ENCODE peak calls at places on chromosomes 16 and 17, in five cellular contexts. X is cardiac muscle cell, W is HFF-Myc, T is brain microvascular endothelial cell, J is neural progenitor cell. H is an unnamed sample.

GRCh38 chr17:32341141-32341856 is 674 bp downstream of the C17orf75 start:
- DNase-seq in X (peak), W (no peak), T (no peak), J (no peak), H (no peak)

GRCh38 chr16:58028541-58029070 is 3.1 kb downstream of the MMP15 start:
- DNase-seq in X (no peak), W (no peak), T (no peak), J (no peak), H (peak)

GRCh38 chr17:64277831-64278562 is 14.9 kb upstream of the TEX2 start:
- DNase-seq in X (no peak), W (no peak), T (no peak), J (no peak), H (no peak)

GRCh38 chr17:79001190-79002020 is 8.2 kb downstream of the CANT1 start:
- DNase-seq in X (no peak), W (no peak), T (no peak), J (no peak), H (no peak)

GRCh38 chr17:27596571-27597187 is 34.3 kb upstream of the LGALS9 start:
- DNase-seq in X (no peak), W (no peak), T (no peak), J (no peak), H (no peak)

GRCh38 chr17:6491071-6491700 is 46.9 kb downstream of the PIMREG start:
- DNase-seq in X (no peak), W (no peak), T (no peak), J (peak), H (peak)

GRCh38 chr17:78993241-78993956 is 13.7 kb upstream of the LGALS3BP start:
- DNase-seq in X (peak), W (no peak), T (peak), J (peak), H (peak)

GRCh38 chr16:17351471-17352045 is 119.2 kb downstream of the XYLT1 start:
- DNase-seq in X (no peak), W (no peak), T (no peak), J (no peak), H (no peak)

GRCh38 chr17:71975998-71976649 is 144.7 kb upstream of the SOX9 start:
- DNase-seq in X (no peak), W (peak), T (peak), J (peak), H (no peak)

GRCh38 chr16:9123871-9124270 is 32.4 kb downstream of the HAPSTR1 start:
- DNase-seq in X (no peak), W (no peak), T (no peak), J (no peak), H (peak)

GRCh38 chr16:10817963-10818941 is at the start of gene TVP23A:
- DNase-seq in X (peak), W (no peak), T (no peak), J (peak), H (no peak)

GRCh38 chr16:54597222-54597621 is 310.6 kb upstream of the IRX3 start:
- DNase-seq in X (no peak), W (no peak), T (no peak), J (no peak), H (no peak)

GRCh38 chr16:88649924-88650748 is 717 bp downstream of the CYBA start:
- DNase-seq in X (peak), W (no peak), T (no peak), J (peak), H (peak)

GRCh38 chr16:58096249-58096648 is 32.9 kb downstream of the CFAP20 start:
- DNase-seq in X (peak), W (no peak), T (no peak), J (no peak), H (peak)

GRCh38 chr16:54447606-54448440 is 161.2 kb upstream of the IRX3 start:
- DNase-seq in X (no peak), W (peak), T (peak), J (no peak), H (no peak)

DNA sequence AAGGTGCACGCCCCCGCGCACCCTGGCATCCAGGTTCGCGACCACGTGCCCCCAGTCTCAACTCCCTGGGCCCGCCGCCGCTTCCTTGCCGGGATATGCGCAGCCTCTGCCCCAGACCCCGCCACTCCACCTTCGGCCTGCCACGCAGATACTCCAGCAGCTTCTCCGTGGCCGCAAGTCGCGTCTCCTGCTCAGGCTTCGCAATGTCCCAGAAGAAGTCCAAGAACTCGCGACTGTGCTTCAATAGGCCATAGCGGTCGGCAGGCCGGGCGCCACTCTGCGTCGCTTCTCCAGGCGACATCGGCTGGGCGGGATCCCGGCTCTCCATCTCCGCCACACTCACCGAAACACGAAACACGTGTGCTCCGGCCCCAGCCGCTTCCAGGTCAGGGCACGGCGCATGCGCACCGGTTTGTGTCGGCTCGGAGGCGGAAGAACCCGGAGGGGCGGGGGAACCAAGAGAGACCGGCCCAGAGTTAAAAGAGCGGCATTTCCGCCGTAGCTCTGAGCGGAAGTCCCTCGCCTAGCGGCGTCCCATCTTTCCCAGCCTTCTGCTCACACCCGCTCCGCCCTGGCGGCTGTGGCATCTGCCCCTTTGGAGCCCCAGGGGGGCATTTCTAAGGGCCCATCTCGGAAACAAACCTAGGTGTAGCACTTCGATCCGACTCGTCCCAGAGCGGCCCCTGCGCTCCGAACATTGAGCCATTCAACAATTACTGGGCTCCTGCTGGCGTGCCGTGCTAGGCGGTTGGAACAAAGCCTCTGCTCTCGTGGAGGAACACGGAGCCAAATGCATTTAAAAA is at the start of gene MYBBP1A:
- DNase-seq in X (peak), W (peak), T (peak), J (peak), H (peak)
- TF ChIP-seq CTCF in X (peak), W (peak), T (peak), J (peak), H (peak)

DNA sequence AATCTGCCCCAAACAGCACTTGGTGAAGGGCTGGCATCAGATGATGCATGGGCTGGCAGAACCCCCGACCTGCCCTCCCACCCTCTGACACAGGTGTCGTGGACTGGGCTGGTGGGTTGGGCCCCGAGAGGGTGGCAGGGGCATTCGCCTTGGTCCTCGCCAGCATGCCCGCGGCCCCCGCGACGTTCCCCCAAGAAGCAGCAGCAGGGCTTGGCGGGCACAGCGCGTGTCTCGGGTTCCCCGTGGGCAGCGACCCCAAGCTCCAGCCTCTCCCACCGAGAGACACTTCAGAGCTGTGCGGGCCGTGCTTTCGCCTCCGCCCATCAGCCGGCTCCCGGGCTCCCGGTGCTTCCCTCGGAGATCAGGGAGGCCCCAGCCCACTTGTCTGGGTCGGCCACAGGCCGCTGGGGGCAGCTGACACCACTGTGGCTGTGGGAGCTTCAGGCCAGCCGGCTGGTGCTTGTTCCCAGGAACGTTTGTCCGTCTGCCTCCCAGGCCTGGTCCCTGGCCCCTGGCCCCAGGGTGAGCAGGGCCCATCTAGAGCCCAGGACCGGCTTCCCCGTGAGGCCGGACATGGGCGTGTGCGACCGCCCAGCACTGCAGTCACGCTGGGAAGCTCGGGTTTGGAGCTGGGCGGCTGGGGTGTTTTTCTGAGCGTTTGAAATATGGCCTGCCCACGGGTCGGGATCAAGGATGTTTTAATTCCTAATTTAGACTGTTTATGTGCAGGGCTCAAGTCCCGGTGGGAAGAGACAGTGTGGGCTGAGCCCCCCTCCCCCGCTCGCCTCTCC is 16.6 kb downstream of the CACNA1H start:
- DNase-seq in X (peak), W (no peak), T (no peak), J (no peak), H (no peak)
- H3K4me3 ChIP-seq in X (no peak), W (no peak), T (no peak), J (no peak), H (no peak)

GRCh38 chr17:67663445-67663844 is 54.3 kb upstream of the NOL11 start:
- DNase-seq in X (no peak), W (no peak), T (no peak), J (no peak), H (no peak)
- TF ChIP-seq CTCF in X (no peak), W (no peak), T (peak), J (no peak), H (no peak)

DNA sequence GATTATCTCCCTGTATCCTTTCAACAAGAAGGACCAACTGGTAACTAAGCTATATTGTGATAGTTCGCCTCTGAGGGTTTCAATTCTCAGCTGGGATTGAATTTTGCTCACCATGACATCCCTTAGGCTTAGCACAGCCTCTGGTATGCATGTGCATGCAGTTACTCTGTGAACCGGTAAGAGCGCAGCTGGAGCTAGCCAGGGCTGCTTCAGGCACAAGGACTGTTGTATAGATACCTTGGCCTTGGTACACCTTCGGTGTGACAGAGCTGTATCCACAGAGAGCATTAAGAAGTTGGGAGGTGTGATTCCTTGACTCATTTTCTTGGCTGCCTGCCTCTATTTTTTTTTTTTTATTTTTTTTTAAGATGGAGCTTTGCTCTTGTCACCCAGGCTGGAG is 2.3 kb upstream of the NUTF2 start:
- DNase-seq in X (no peak), W (no peak), T (no peak), J (peak), H (no peak)
- H3K4me3 ChIP-seq in X (no peak), W (peak), T (no peak), J (peak), H (peak)

GRCh38 chr16:2964416-2965223 is 545 bp downstream of the KREMEN2 start:
- DNase-seq in X (peak), W (no peak), T (no peak), J (peak), H (no peak)
- TF ChIP-seq CTCF in X (no peak), W (no peak), T (no peak), J (no peak), H (no peak)

GRCh38 chr17:17701112-17701511 is 19.9 kb downstream of the RAI1 start:
- DNase-seq in X (no peak), W (no peak), T (no peak), J (no peak), H (no peak)

GRCh38 chr17:17698869-17699351 is 17.7 kb downstream of the RAI1 start:
- DNase-seq in X (peak), W (no peak), T (no peak), J (peak), H (no peak)

GRCh38 chr17:17701658-17702057 is 20.4 kb downstream of the RAI1 start:
- DNase-seq in X (no peak), W (no peak), T (no peak), J (no peak), H (no peak)

GRCh38 chr17:17702370-17702769 is 21.1 kb downstream of the RAI1 start:
- DNase-seq in X (no peak), W (no peak), T (no peak), J (no peak), H (no peak)

DNA sequence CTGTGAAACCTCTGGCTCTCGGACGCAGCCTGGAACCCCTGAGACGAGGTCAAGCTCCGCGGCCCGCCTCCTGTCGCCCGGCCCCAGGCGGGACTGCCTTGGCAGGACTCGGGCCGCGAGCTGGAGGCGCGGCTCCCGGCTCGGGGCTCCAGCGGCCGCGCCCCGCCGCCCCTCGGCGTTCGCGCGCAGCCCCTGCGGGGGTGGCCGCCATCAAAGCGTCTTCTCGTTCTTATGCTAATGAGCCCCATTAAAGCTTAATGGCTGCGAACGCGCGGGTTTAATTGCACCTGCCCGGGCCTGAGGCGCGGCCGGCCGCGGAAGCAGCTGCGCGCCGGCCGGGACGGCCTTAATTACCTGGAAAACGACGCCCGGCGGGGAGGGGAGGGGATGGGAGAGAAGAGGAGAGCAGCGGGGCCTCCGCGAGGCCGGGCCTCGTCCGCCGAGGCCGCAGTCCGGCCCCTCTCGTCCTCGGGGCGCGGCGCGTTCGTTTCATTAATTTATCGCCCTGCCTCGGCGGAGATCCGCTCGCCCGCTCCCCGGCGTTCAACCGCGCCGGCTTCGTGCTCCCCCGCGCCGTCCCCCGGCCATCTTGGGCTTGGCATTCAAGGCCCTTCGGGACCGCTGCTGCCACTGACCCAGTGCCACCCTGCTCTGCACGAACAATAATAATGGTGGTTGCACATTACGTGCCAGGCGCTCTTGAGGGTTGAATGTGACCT is 19.2 kb downstream of the RAI1 start:
- DNase-seq in X (peak), W (no peak), T (no peak), J (peak), H (no peak)
- H3K4me3 ChIP-seq in X (peak), W (no peak), T (peak), J (peak), H (peak)

GRCh38 chr16:29883987-29884386 is 15.4 kb downstream of the SEZ6L2 start:
- DNase-seq in X (no peak), W (no peak), T (no peak), J (no peak), H (no peak)
- TF ChIP-seq CTCF in X (no peak), W (no peak), T (no peak), J (no peak), H (no peak)

GRCh38 chr17:74759243-74759801 is 10.9 kb downstream of the NHERF1 start:
- DNase-seq in X (no peak), W (no peak), T (no peak), J (no peak), H (no peak)

GRCh38 chr17:74757502-74757901 is 9.1 kb downstream of the NHERF1 start:
- DNase-seq in X (no peak), W (no peak), T (no peak), J (no peak), H (no peak)

GRCh38 chr17:74756891-74757290 is 8.5 kb downstream of the NHERF1 start:
- DNase-seq in X (no peak), W (no peak), T (no peak), J (no peak), H (no peak)

GRCh38 chr17:74758846-74759163 is 10.4 kb downstream of the NHERF1 start:
- DNase-seq in X (no peak), W (no peak), T (no peak), J (no peak), H (no peak)

DNA sequence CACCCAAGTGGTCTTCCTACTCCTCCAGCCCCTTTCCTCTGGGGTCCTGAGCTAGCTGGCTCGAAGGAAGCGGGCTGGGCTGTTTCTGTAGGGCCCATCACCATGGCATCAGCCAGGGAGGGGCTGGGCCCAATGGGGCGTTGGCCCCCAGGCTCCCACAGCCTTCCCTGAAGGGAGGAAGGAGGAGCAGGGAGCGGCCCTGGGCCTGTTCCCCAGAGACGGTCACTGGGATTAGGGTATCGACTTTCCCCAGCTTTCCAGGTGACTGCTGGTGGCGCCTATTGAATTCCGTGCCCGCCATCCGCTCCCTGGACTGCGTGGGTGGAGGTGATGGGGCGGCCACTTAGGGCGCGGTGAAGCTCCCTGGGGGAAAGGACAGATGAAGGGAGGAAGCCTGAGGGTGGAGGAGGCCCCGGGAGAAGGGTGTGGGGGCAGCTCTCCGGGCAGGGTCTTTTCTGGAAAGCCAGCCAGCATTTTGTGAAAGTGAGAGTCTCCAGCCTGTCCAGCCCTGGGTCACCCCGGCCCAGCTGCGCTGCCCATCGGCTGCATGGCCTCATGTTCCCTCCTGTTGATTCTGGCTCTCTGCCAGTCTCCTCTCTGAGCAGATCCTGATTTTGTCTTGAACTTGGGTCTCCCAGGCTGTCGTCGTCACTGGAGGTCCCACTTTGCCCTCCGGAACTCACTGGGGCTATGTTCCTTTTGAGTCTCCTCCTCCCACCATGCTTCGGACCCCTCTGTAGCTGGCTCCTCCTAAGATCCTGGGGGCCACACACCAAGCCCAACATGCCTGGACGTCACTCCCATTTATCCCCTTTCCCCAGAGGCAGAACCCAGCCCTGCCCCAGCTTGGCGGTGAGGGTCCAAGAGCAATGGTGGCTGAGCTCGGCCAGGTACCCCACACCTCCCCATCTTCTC is 9.8 kb downstream of the NHERF1 start:
- DNase-seq in X (peak), W (no peak), T (no peak), J (no peak), H (no peak)
- H3K4me3 ChIP-seq in X (no peak), W (no peak), T (no peak), J (no peak), H (no peak)

GRCh38 chr16:19114359-19115147 is 789 bp downstream of the ITPRIPL2 start:
- DNase-seq in X (no peak), W (no peak), T (no peak), J (peak), H (peak)
- TF ChIP-seq CTCF in X (no peak), W (no peak), T (no peak), J (no peak), H (no peak)

H was measured in upper lobe of right lung.